ENCODE peak calls at places on chromosomes 11 and 22, in eight cellular contexts. F is CD8-positive, alpha-beta T cell; X is activated CD4-positive, alpha-beta T cell treated with anti-CD3 and anti-CD28 coated beads, Interleukin-2, amount 10 ng/mL, durations not matched to agents 7 days and 5 days; I is left kidney; V is natural killer cell treated with Interleukin-12 subunit alpha and Interleukin-12 subunit beta and Interleukin-15 and Interleukin-18, amount 100 ng/mL, for 72 hours; W is CD4-positive, CD25-positive, alpha-beta regulatory T cell; C is stimulated activated naive CD4-positive, alpha-beta T cell treated with Interleukin-2 at 50 U/mL for 16 hours; D is lower lobe of right lung. L is an unnamed sample.
A peak's percentile ranks its signal among the peaks of the same experiment; 100 is the strongest.

GRCh38 chr11:70046089-70046488 is 32.0 kb upstream of the ANO1 start:
- DNase-seq in V (no peak), I (no peak), X (no peak), C (no peak), W (no peak), F (no peak), D (no peak), L (no peak)

GRCh38 chr11:118560806-118561205 is 4.9 kb downstream of the IFT46 start:
- DNase-seq in X (no peak), W (no peak), F (no peak), V (no peak), C (no peak), I (no peak), D (no peak), L (no peak)

GRCh38 chr11:59403546-59403945 is 22.7 kb downstream of the OR5A2 start:
- DNase-seq in F (no peak), X (no peak), C (no peak), V (no peak), I (no peak), W (no peak), D (no peak), L (no peak)

GRCh38 chr11:69563946-69564780 is 76.8 kb upstream of the CCND1 start:
- DNase-seq in D (no peak), W (no peak), I (no peak), V (no peak), F (no peak), X (no peak), C (no peak), L (no peak)

GRCh38 chr11:32153747-32154146 is 62.9 kb downstream of the RCN1 start:
- DNase-seq in V (no peak), W (no peak), X (no peak), C (no peak), I (no peak), F (no peak), D (no peak), L (peak; percentile 73)

GRCh38 chr11:2770556-2771301 is 70.9 kb upstream of the KCNQ1OT1 start:
- DNase-seq in I (no peak), D (peak; percentile 21), F (peak; percentile 6), X (peak; percentile 4), C (no peak), V (no peak), W (no peak), L (no peak)

GRCh38 chr22:31083377-31083768 is 2.3 kb downstream of the SMTN start:
- DNase-seq in W (no peak), F (no peak), C (no peak), X (no peak), I (peak; percentile 45), V (no peak), D (no peak), L (no peak)

GRCh38 chr22:29477919-29478318 is 2.1 kb upstream of the NEFH start:
- DNase-seq in F (no peak), W (no peak), X (no peak), C (no peak), D (no peak), V (no peak), I (peak; percentile 42), L (no peak)

GRCh38 chr11:114166897-114167323 is 107.4 kb downstream of the ZBTB16 start:
- DNase-seq in V (no peak), I (no peak), D (no peak), W (no peak), C (no peak), X (peak; percentile 40), F (no peak), L (no peak)

GRCh38 chr11:57432017-57432590 is 5.2 kb upstream of the SLC43A3 start:
- DNase-seq in W (no peak), X (no peak), F (no peak), I (no peak), D (no peak), V (no peak), C (no peak), L (no peak)